ENCODE peak calls at places on chromosomes 6 and 20, in five cellular contexts. U, V, P, D and C are unnamed samples.
A peak's percentile ranks its signal among the peaks of the same experiment; 100 is the strongest.

GRCh38 chr6:7106752-7107577 is 796 bp upstream of the RREB1 start:
- DNase-seq in P (no peak), D (peak; percentile 62), V (no peak), U (peak; percentile 53), C (peak; percentile 54)

GRCh38 chr20:5990946-5991345 is 40.5 kb downstream of the MCM8 start:
- DNase-seq in D (no peak), U (no peak), P (no peak), V (no peak), C (no peak)

GRCh38 chr20:1833728-1834726 is 61.2 kb upstream of the SIRPA start:
- DNase-seq in D (no peak), U (no peak), P (no peak), V (no peak), C (no peak)

GRCh38 chr6:73006161-73006560 is 219.1 kb downstream of the KHDC1L start:
- DNase-seq in V (no peak), U (no peak), P (no peak), D (peak; percentile 40), C (no peak)

GRCh38 chr20:17605131-17605660 is 35.3 kb downstream of the DSTN start:
- DNase-seq in P (no peak), D (no peak), V (no peak), U (no peak), C (no peak)

GRCh38 chr20:56516631-56517030 is 7.9 kb upstream of the FAM209A start:
- DNase-seq in U (no peak), V (no peak), P (no peak), D (no peak), C (no peak)

GRCh38 chr6:101013612-101014195 is 132.6 kb upstream of the ASCC3 start:
- DNase-seq in U (no peak), P (no peak), D (no peak), V (no peak), C (no peak)

GRCh38 chr6:105507811-105508210 is 104.9 kb upstream of the PREP start:
- DNase-seq in V (no peak), U (no peak), P (no peak), D (no peak), C (no peak)

GRCh38 chr20:62832951-62833391 is 16.1 kb downstream of the COL9A3 start:
- DNase-seq in U (no peak), P (peak; percentile 69), D (no peak), V (no peak), C (no peak)

GRCh38 chr20:58438970-58439808 is 50.2 kb downstream of the VAPB start:
- DNase-seq in V (no peak), P (no peak), U (no peak), D (no peak), C (no peak)

GRCh38 chr20:33069706-33070105 is 9.7 kb upstream of the BPIFB4 start:
- DNase-seq in V (no peak), U (no peak), P (no peak), D (no peak), C (no peak)

GRCh38 chr6:13733178-13733851 is 21.7 kb upstream of the RANBP9 start:
- DNase-seq in V (no peak), P (no peak), D (peak; percentile 92), U (no peak), C (no peak)

GRCh38 chr20:41738584-41739193 is 120.5 kb upstream of the CHD6 start:
- DNase-seq in U (peak; percentile 80), P (peak; percentile 64), D (peak; percentile 75), V (peak; percentile 32), C (peak; percentile 77)

GRCh38 chr6:39927159-39927558 is 7.1 kb downstream of the MOCS1 start:
- DNase-seq in P (no peak), V (peak; percentile 26), D (peak; percentile 55), U (no peak), C (no peak)

GRCh38 chr6:16305246-16305725 is 66.9 kb downstream of the GMPR start:
- DNase-seq in U (no peak), V (no peak), D (no peak), P (no peak), C (no peak)

GRCh38 chr6:16299861-16300260 is 61.5 kb downstream of the GMPR start:
- DNase-seq in P (no peak), D (no peak), V (no peak), U (no peak), C (no peak)

GRCh38 chr6:16305788-16306187 is 67.4 kb downstream of the GMPR start:
- DNase-seq in U (no peak), P (no peak), V (no peak), D (no peak), C (no peak)

GRCh38 chr6:16302721-16303552 is 64.5 kb downstream of the GMPR start:
- DNase-seq in U (peak; percentile 48), V (no peak), D (no peak), P (no peak), C (peak; percentile 39)

GRCh38 chr6:16301511-16301910 is 63.1 kb downstream of the GMPR start:
- DNase-seq in V (no peak), U (no peak), D (no peak), P (no peak), C (no peak)
- TF ChIP-seq EZH2phosphoT487 in V (no peak), U (no peak), D (no peak), P (no peak), C (no peak)

GRCh38 chr6:53985361-53985760 is 125.9 kb upstream of the MLIP start:
- DNase-seq in V (no peak), D (peak; percentile 21), P (no peak), U (no peak), C (no peak)
- H2AFZ ChIP-seq in V (peak overlapping the region; percentile 26), D (no peak overlapping the region), P (peak overlapping the region; percentile 6), U (no peak overlapping the region), C (no peak overlapping the region)

GRCh38 chr6:156719720-156720563 is 57.2 kb upstream of the ARID1B start:
- DNase-seq in U (peak; percentile 86), D (peak; percentile 97), V (peak; percentile 72), P (no peak), C (peak; percentile 43)

GRCh38 chr6:156718647-156719394 is 58.4 kb upstream of the ARID1B start:
- DNase-seq in U (peak; percentile 13), D (peak; percentile 92), P (no peak), V (peak; percentile 69), C (peak; percentile 16)

GRCh38 chr6:156720739-156721714 is 56.2 kb upstream of the ARID1B start:
- DNase-seq in U (peak; percentile 88), D (peak; percentile 22), P (no peak), V (no peak), C (peak; percentile 42)

GRCh38 chr6:156717542-156717941 is 59.6 kb upstream of the ARID1B start:
- DNase-seq in V (no peak), P (no peak), D (no peak), U (no peak), C (no peak)

DNA sequence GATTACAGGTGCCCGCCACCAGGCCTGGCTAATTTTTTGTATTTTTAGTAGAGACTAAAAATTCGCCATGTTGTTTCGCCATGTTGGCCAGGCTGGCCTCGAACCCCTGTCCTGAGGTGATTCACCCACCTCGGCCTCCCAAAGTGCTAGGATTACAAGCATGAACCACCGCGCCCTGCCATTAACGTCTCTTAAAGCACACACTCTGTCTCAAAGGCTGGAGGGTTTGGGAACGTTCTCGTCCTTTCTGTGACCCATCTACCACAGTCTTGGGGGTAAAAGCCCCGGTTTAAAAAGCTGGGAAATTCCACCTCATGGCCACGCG is 57.8 kb upstream of the ARID1B start:
- DNase-seq in P (no peak), U (no peak), V (no peak), D (no peak), C (no peak)
- TF ChIP-seq EZH2phosphoT487 in P (no peak), U (no peak), V (no peak), D (no peak), C (no peak)

GRCh38 chr20:45090481-45090880 is 10.4 kb downstream of the KCNS1 start:
- DNase-seq in U (no peak), P (no peak), D (peak; percentile 48), V (no peak), C (no peak)
- H2AFZ ChIP-seq in U (no peak overlapping the region), P (no peak overlapping the region), D (no peak overlapping the region), V (no peak overlapping the region), C (no peak overlapping the region)